ENCODE peak calls at places on chromosomes 13 and 19, in eight cellular contexts. T, B, P, F, U, O, I and D are unnamed samples.

GRCh38 chr13:78593652-78594494 is 9.5 kb downstream of the POU4F1 start:
- DNase-seq in T (no peak), B (no peak), P (no peak), F (no peak), U (no peak), O (no peak), I (no peak), D (no peak)

GRCh38 chr13:81406639-81407292 is 1065.8 kb upstream of the SPRY2 start:
- DNase-seq in T (no peak), B (no peak), P (no peak), F (no peak), U (no peak), O (no peak), I (no peak), D (no peak)

GRCh38 chr19:4660181-4660791 is 9.9 kb downstream of the MYDGF start:
- DNase-seq in T (no peak), B (no peak), P (no peak), F (no peak), U (peak), O (no peak), I (peak), D (peak)

GRCh38 chr19:12997967-12998940 is 3.0 kb downstream of the NFIX start:
- DNase-seq in T (peak), B (no peak), P (peak), F (no peak), U (no peak), O (no peak), I (no peak), D (no peak)

GRCh38 chr19:7856679-7857663 is 17.2 kb downstream of the PRR36 start:
- DNase-seq in T (no peak), B (no peak), P (no peak), F (no peak), U (no peak), O (no peak), I (no peak), D (peak)

GRCh38 chr13:30148171-30148754 is 159.1 kb downstream of the KATNAL1 start:
- DNase-seq in T (no peak), B (no peak), P (no peak), F (no peak), U (no peak), O (peak), I (no peak), D (no peak)

GRCh38 chr19:27689734-27690241 is 1523.2 kb downstream of the UQCRFS1 start:
- DNase-seq in T (no peak), B (no peak), P (no peak), F (no peak), U (no peak), O (no peak), I (no peak), D (no peak)

GRCh38 chr19:37930416-37930815 is 23.4 kb downstream of the SIPA1L3 start:
- DNase-seq in T (no peak), B (no peak), P (peak), F (no peak), U (no peak), O (no peak), I (peak), D (no peak)

GRCh38 chr19:38649305-38650179 is 2.1 kb downstream of the ACTN4 start:
- DNase-seq in T (no peak), B (no peak), P (peak), F (no peak), U (no peak), O (no peak), I (peak), D (no peak)

GRCh38 chr19:7010722-7011593 is 10.3 kb downstream of the MBD3L2B start:
- DNase-seq in T (no peak), B (no peak), P (no peak), F (no peak), U (no peak), O (no peak), I (no peak), D (no peak)

GRCh38 chr13:50152655-50153309 is 137.5 kb downstream of the KCNRG start:
- DNase-seq in T (no peak), B (no peak), P (no peak), F (no peak), U (no peak), O (no peak), I (no peak), D (no peak)

GRCh38 chr19:1962674-1963073 is 21.7 kb downstream of the CSNK1G2 start:
- DNase-seq in T (no peak), B (no peak), P (no peak), F (no peak), U (no peak), O (no peak), I (no peak), D (no peak)

GRCh38 chr19:36547001-36547732 is 19.1 kb upstream of the ZNF260 start:
- DNase-seq in T (no peak), B (peak), P (peak), F (peak), U (no peak), O (no peak), I (no peak), D (no peak)

GRCh38 chr13:62293081-62293480 is 877.4 kb upstream of the PCDH20 start:
- DNase-seq in T (no peak), B (peak), P (no peak), F (peak), U (no peak), O (no peak), I (no peak), D (no peak)

GRCh38 chr13:108060111-108060510 is 155.2 kb downstream of the LIG4 start:
- DNase-seq in T (no peak), B (no peak), P (no peak), F (no peak), U (no peak), O (no peak), I (no peak), D (no peak)

GRCh38 chr13:83621765-83622421 is 260.4 kb downstream of the SLITRK1 start:
- DNase-seq in T (no peak), B (no peak), P (no peak), F (no peak), U (no peak), O (no peak), I (no peak), D (no peak)

GRCh38 chr19:12137541-12137940 is 2.6 kb downstream of the ZNF20 start:
- DNase-seq in T (no peak), B (peak), P (no peak), F (no peak), U (no peak), O (peak), I (no peak), D (no peak)

GRCh38 chr13:109301276-109301675 is 485.1 kb downstream of the IRS2 start:
- DNase-seq in T (no peak), B (no peak), P (no peak), F (no peak), U (no peak), O (no peak), I (no peak), D (peak)

GRCh38 chr19:50722248-50723013 is 733 bp upstream of the CLEC11A start:
- DNase-seq in T (no peak), B (peak), P (no peak), F (no peak), U (no peak), O (no peak), I (no peak), D (no peak)

GRCh38 chr19:38277969-38278680 is 13.8 kb downstream of the SPINT2 start:
- DNase-seq in T (no peak), B (peak), P (peak), F (peak), U (peak), O (no peak), I (peak), D (no peak)

GRCh38 chr13:71285700-71286099 is 581.3 kb downstream of the DACH1 start:
- DNase-seq in T (no peak), B (no peak), P (no peak), F (peak), U (no peak), O (no peak), I (no peak), D (no peak)

GRCh38 chr13:32726374-32727037 is 140.3 kb downstream of the PDS5B start:
- DNase-seq in T (no peak), B (no peak), P (no peak), F (peak), U (no peak), O (no peak), I (no peak), D (no peak)

GRCh38 chr19:2198317-2198716 is 34.6 kb downstream of the DOT1L start:
- DNase-seq in T (no peak), B (no peak), P (no peak), F (no peak), U (no peak), O (no peak), I (no peak), D (no peak)

GRCh38 chr13:51113186-51113881 is 2.3 kb upstream of the C13orf42 start:
- DNase-seq in T (no peak), B (no peak), P (no peak), F (no peak), U (no peak), O (no peak), I (no peak), D (no peak)

GRCh38 chr19:5693195-5694166 is 3.4 kb downstream of the RPL36 start:
- DNase-seq in T (no peak), B (no peak), P (no peak), F (no peak), U (no peak), O (no peak), I (no peak), D (no peak)

GRCh38 chr13:33644607-33645543 is 173.1 kb upstream of the RFC3 start:
- DNase-seq in T (peak), B (peak), P (peak), F (peak), U (no peak), O (no peak), I (no peak), D (no peak)

GRCh38 chr13:39676315-39676876 is 20.9 kb downstream of the COG6 start:
- DNase-seq in T (peak), B (peak), P (peak), F (peak), U (peak), O (peak), I (no peak), D (no peak)

GRCh38 chr19:1451916-1452801 is 2.2 kb downstream of the APC2 start:
- DNase-seq in T (no peak), B (no peak), P (no peak), F (no peak), U (no peak), O (no peak), I (no peak), D (peak)

GRCh38 chr19:11092181-11092538 is 2.9 kb downstream of the LDLR start:
- DNase-seq in T (no peak), B (peak), P (peak), F (peak), U (no peak), O (peak), I (no peak), D (no peak)

GRCh38 chr19:51688665-51689571 is 4.2 kb upstream of the SPACA6 start:
- DNase-seq in T (peak), B (peak), P (peak), F (peak), U (peak), O (no peak), I (peak), D (peak)

GRCh38 chr13:51632643-51633357 is 48.5 kb downstream of the WDFY2 start:
- DNase-seq in T (no peak), B (no peak), P (no peak), F (no peak), U (no peak), O (no peak), I (no peak), D (peak)

GRCh38 chr19:4185413-4186086 is 3.1 kb downstream of the ANKRD24 start:
- DNase-seq in T (no peak), B (no peak), P (no peak), F (no peak), U (no peak), O (no peak), I (no peak), D (no peak)

GRCh38 chr19:13951043-13951442 is 1.3 kb upstream of the DCAF15 start:
- DNase-seq in T (no peak), B (no peak), P (no peak), F (no peak), U (no peak), O (no peak), I (no peak), D (no peak)

DNA sequence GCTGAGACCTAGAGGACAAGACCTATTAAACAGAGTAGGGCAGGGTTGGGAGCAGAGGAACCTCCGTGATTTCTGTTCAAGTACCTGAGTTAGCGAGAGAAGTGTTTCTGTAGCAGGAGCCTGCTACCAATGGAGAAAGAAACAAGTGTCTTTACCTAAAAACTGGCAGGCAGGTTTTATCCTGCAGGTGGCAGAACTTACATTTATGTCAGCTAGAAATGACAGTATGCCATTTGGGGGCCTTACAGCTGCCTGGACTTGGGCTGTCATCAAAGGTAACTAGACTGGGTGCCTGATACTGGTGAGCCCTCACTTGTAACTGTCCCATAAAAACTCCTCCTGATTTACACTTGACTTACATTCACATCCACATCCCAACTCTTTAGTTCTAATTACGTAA is 185.3 kb upstream of the MIR17HG start:
- DNase-seq in T (no peak), B (no peak), P (no peak), F (no peak), U (peak), O (no peak), I (no peak), D (no peak)
- TF ChIP-seq CTCF in T (no peak), B (no peak), P (no peak), F (no peak), U (no peak), O (no peak), I (no peak), D (no peak)

GRCh38 chr13:20353973-20354372 is 121.9 kb upstream of the GJB6 start:
- DNase-seq in T (no peak), B (peak), P (peak), F (peak), U (no peak), O (no peak), I (no peak), D (no peak)
- TF ChIP-seq CTCF in T (no peak), B (peak), P (peak), F (peak), U (peak), O (no peak), I (no peak), D (peak)

DNA sequence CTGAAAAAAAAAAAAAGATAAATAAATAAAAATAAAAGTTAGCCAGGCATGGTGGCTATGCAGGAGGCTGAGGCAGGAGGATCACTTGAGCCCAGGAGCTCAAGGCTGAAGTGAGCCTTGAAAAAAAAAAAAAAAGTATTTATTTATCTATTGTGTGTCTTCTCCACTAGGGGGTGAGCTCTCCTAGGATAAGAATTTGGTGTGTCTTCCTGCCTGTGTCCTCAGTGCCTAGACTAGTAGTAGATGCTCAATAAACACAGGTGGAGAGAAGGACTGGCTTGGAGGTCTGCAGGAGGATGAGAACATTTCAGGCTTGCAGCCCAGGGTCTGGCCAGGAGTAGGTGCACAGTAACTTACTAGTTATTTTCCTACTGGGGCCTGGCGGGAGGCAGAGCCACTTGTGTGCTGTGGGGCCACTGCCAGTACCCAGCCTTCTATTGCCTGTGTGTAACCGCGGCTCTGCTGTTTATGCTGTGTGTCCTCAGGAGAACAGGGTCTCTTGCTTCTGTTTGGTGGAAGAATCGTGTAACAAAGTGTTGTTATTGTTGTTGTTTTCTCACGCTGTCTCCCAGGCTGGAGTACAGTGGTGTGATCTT is 5.4 kb downstream of the LMTK3 start:
- DNase-seq in T (no peak), B (peak), P (peak), F (peak), U (no peak), O (no peak), I (no peak), D (no peak)
- TF ChIP-seq CTCF in T (peak), B (peak), P (peak), F (peak), U (peak), O (peak), I (peak), D (peak)

GRCh38 chr19:55145241-55145640 is 3.8 kb downstream of the TNNT1 start:
- DNase-seq in T (no peak), B (no peak), P (no peak), F (no peak), U (no peak), O (no peak), I (no peak), D (no peak)

GRCh38 chr19:55149078-55150003 is at the start of gene TNNT1:
- DNase-seq in T (no peak), B (no peak), P (no peak), F (no peak), U (peak), O (no peak), I (no peak), D (no peak)

GRCh38 chr19:55146648-55147218 is 2.3 kb downstream of the TNNT1 start:
- DNase-seq in T (no peak), B (no peak), P (no peak), F (no peak), U (peak), O (no peak), I (no peak), D (peak)

GRCh38 chr19:55147408-55148251 is 1.4 kb downstream of the TNNT1 start:
- DNase-seq in T (no peak), B (no peak), P (no peak), F (no peak), U (no peak), O (no peak), I (no peak), D (no peak)

GRCh38 chr19:55146078-55146647 is 2.8 kb downstream of the TNNT1 start:
- DNase-seq in T (no peak), B (peak), P (no peak), F (no peak), U (no peak), O (no peak), I (no peak), D (no peak)
- TF ChIP-seq CTCF in T (no peak), B (peak), P (peak), F (peak), U (peak), O (no peak), I (no peak), D (peak)

GRCh38 chr13:45393941-45394570 is 24.1 kb downstream of the SLC25A30 start:
- DNase-seq in T (no peak), B (peak), P (peak), F (peak), U (peak), O (no peak), I (peak), D (peak)
- TF ChIP-seq CTCF in T (peak), B (peak), P (peak), F (peak), U (peak), O (peak), I (no peak), D (peak)

DNA sequence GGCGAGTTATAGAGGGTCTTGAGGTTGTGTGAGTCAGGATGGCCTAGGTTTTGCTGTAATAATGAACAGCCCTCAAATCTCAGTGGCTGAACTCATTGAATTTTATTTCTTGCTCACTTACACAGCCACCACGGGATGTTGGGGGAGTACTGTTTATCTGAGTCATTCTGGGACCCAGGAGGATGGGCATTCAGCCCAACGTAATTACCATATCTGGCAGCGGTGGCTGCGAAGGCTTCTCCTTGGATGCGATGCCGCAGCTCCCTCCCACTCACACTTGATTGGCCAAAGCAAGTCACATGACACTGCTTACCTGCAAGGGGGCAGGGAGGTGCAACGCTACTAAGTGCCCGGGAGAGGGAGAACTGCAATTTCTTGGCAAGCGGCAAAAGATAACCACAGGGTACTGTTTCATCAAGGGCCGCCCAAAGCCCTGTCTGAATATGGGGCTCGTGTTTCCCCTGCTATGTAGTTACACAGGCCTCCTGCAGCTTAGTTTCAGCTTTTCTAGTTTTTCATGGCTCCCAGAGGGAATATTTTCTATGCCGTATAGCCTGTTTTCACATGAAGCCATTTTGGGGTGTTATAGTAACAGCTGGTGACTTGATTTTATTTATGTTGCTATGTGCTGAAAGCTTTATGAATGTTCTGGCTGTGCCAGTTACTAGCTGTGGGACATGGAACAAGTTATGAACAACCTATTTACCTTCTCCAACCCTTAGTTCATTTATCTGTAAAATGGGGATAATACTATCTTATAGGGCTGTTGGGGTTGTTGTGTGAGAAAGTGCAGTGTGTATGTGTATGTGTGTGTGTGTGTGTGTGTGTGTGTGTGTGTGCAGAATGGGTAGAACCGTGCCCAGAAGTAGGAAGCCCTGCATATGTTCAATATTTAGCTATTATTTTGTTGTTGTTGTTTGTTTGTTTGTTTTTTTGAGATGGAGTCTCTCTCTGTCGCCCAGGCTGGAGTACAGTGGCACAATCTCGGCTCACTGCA is 20.1 kb downstream of the ZSWIM9 start:
- DNase-seq in T (no peak), B (peak), P (no peak), F (no peak), U (peak), O (peak), I (peak), D (peak)
- TF ChIP-seq CTCF in T (no peak), B (no peak), P (no peak), F (no peak), U (peak), O (no peak), I (no peak), D (peak)

GRCh38 chr19:28764066-28764465 is 448.9 kb downstream of the UQCRFS1 start:
- DNase-seq in T (no peak), B (no peak), P (no peak), F (no peak), U (no peak), O (no peak), I (no peak), D (no peak)
- TF ChIP-seq CTCF in T (no peak), B (no peak), P (no peak), F (no peak), U (no peak), O (no peak), I (no peak), D (no peak)